ENCODE peak calls at places on chromosome 10, in four cellular contexts. T is H54; X is central memory CD4-positive, alpha-beta T cell; L is NCI-H774. S is an unnamed sample.

GRCh38 chr10:86255405-86256251 is 111.0 kb downstream of the GRID1 start:
- DNase-seq in L (no peak), X (no peak), T (no peak), S (no peak)

GRCh38 chr10:84683980-84684740 is 355.8 kb downstream of the CCSER2 start:
- DNase-seq in T (no peak), L (no peak), X (no peak), S (no peak)

GRCh38 chr10:100562806-100563293 is 27.1 kb downstream of the HIF1AN start:
- DNase-seq in X (no peak), T (peak), L (no peak), S (peak)

GRCh38 chr10:61683319-61683718 is 20.6 kb downstream of the CABCOCO1 start:
- DNase-seq in T (no peak), X (no peak), L (no peak), S (no peak)

GRCh38 chr10:103967433-103968142 is 648 bp downstream of the SLK start:
- DNase-seq in L (no peak), T (peak), X (peak), S (peak)

GRCh38 chr10:76282122-76283030 is 851.0 kb downstream of the LRMDA start:
- DNase-seq in L (peak), T (no peak), X (no peak), S (no peak)

GRCh38 chr10:79298403-79299244 is 48.6 kb upstream of the PPIF start:
- DNase-seq in X (no peak), L (no peak), T (peak), S (peak)

GRCh38 chr10:31207636-31208035 is 111.4 kb upstream of the ZEB1 start:
- DNase-seq in X (no peak), L (no peak), T (no peak), S (no peak)

GRCh38 chr10:38072552-38072951 is 21.6 kb upstream of the ZNF37A start:
- DNase-seq in L (no peak), X (no peak), T (no peak), S (no peak)

GRCh38 chr10:88903715-88904114 is 23.7 kb downstream of the STAMBPL1 start:
- DNase-seq in L (no peak), X (no peak), T (no peak), S (no peak)

GRCh38 chr10:13404305-13404759 is 56.2 kb upstream of the SEPHS1 start:
- DNase-seq in L (no peak), T (no peak), X (no peak), S (no peak)

GRCh38 chr10:104819731-104820130 is 178.6 kb downstream of the SORCS3 start:
- DNase-seq in L (no peak), X (no peak), T (no peak), S (no peak)

GRCh38 chr10:117946525-117947070 is 100.1 kb downstream of the RAB11FIP2 start:
- DNase-seq in X (no peak), L (no peak), T (peak), S (no peak)

S was measured in RWPE1.